ENCODE peak calls at places on chromosome 14, in seven cellular contexts. L is GDM1; F is small intestine; Y is foreskin melanocyte; G is stimulated activated CD4-positive, alpha-beta T cell treated with anti-CD3 and anti-CD28 coated beads, Interleukin-12 subunit alpha, Interleukin-12 subunit beta, amount 100 ng/mL, for 4 hours; D is activated CD8-positive, alpha-beta memory T cell treated with anti-CD3 and anti-CD28 coated beads for 24 hours; Q is GM23338. U is an unnamed sample.
A peak's percentile ranks its signal among the peaks of the same experiment; 100 is the strongest.

GRCh38 chr14:24401810-24402702 is 3.3 kb downstream of the NYNRIN start:
- DNase-seq in L (no peak), F (no peak), Y (no peak), G (no peak), D (no peak), Q (no peak), U (no peak)

GRCh38 chr14:68409355-68409754 is 383.5 kb downstream of the ZFP36L1 start:
- DNase-seq in L (no peak), F (no peak), Y (no peak), G (no peak), D (no peak), Q (no peak), U (no peak)

GRCh38 chr14:41785696-41786095 is 179.0 kb downstream of the LRFN5 start:
- DNase-seq in L (no peak), F (no peak), Y (no peak), G (no peak), D (no peak), Q (peak; percentile 24), U (no peak)

GRCh38 chr14:46840971-46841729 is 189.6 kb upstream of the RPL10L start:
- DNase-seq in L (no peak), F (no peak), Y (peak; percentile 80), G (no peak), D (no peak), Q (peak; percentile 79), U (no peak)

GRCh38 chr14:72420749-72421452 is 473.0 kb downstream of the DPF3 start:
- DNase-seq in L (peak; percentile 66), F (peak; percentile 34), Y (peak; percentile 26), G (peak; percentile 69), D (peak; percentile 93), Q (peak; percentile 90), U (peak; percentile 54)

GRCh38 chr14:105141486-105142281 is 26.9 kb downstream of the JAG2 start:
- DNase-seq in L (no peak), F (no peak), Y (no peak), G (no peak), D (no peak), Q (no peak), U (no peak)

GRCh38 chr14:55152052-55152753 is 23.2 kb downstream of the LGALS3 start:
- DNase-seq in L (no peak), F (no peak), Y (no peak), G (no peak), D (no peak), Q (no peak), U (no peak)

GRCh38 chr14:104659764-104660523 is 29.5 kb upstream of the INF2 start:
- DNase-seq in L (peak; percentile 37), F (no peak), Y (no peak), G (no peak), D (no peak), Q (no peak), U (peak; percentile 37)

GRCh38 chr14:71773900-71774481 is 158.2 kb upstream of the RGS6 start:
- DNase-seq in L (no peak), F (no peak), Y (no peak), G (no peak), D (no peak), Q (no peak), U (no peak)